ENCODE peak calls at places on chromosomes 1 and 21, in eight cellular contexts. Z, C, L, P, X, N, E and V are unnamed samples.

GRCh38 chr1:6648556-6648955 is 23.9 kb downstream of the THAP3 start:
- DNase-seq in Z (no peak), C (no peak), L (no peak), P (no peak), X (no peak), N (no peak), E (no peak), V (no peak)

GRCh38 chr1:8097077-8097799 is 71.1 kb upstream of the ERRFI1 start:
- DNase-seq in Z (peak; percentile 13), C (peak; percentile 62), L (no peak), P (no peak), X (no peak), N (peak; percentile 52), E (peak; percentile 76), V (peak; percentile 83)

GRCh38 chr1:6130036-6130435 is 50.1 kb downstream of the CHD5 start:
- DNase-seq in Z (no peak), C (no peak), L (no peak), P (no peak), X (no peak), N (no peak), E (no peak), V (no peak)

GRCh38 chr1:169538998-169539871 is 47.0 kb downstream of the F5 start:
- DNase-seq in Z (no peak), C (peak; percentile 62), L (no peak), P (no peak), X (no peak), N (peak; percentile 21), E (no peak), V (peak; percentile 83)

GRCh38 chr1:205602118-205602517 is 29.7 kb downstream of the ELK4 start:
- DNase-seq in Z (no peak), C (no peak), L (no peak), P (no peak), X (no peak), N (no peak), E (no peak), V (no peak)

GRCh38 chr21:25370311-25370744 is 237.0 kb downstream of the MRPL39 start:
- DNase-seq in Z (no peak), C (peak; percentile 86), L (no peak), P (no peak), X (no peak), N (peak; percentile 88), E (peak; percentile 91), V (peak; percentile 95)

GRCh38 chr1:6586404-6586816 is 6.6 kb downstream of the ZBTB48 start:
- DNase-seq in Z (no peak), C (no peak), L (no peak), P (no peak), X (no peak), N (no peak), E (no peak), V (no peak)

GRCh38 chr1:206012086-206012859 is 9.1 kb upstream of the RAB7B start:
- DNase-seq in Z (peak; percentile 91), C (no peak), L (no peak), P (no peak), X (no peak), N (no peak), E (no peak), V (no peak)

GRCh38 chr1:11887666-11888007 is 28.9 kb upstream of the NPPB start:
- DNase-seq in Z (no peak), C (no peak), L (no peak), P (no peak), X (no peak), N (no peak), E (no peak), V (no peak)

GRCh38 chr1:158077366-158078256 is 84.2 kb downstream of the KIRREL1 start:
- DNase-seq in Z (no peak), C (no peak), L (no peak), P (no peak), X (no peak), N (no peak), E (no peak), V (no peak)

GRCh38 chr1:117673405-117673804 is 67.6 kb downstream of the TENT5C start:
- DNase-seq in Z (no peak), C (peak; percentile 67), L (no peak), P (no peak), X (no peak), N (peak; percentile 64), E (no peak), V (peak; percentile 70)

GRCh38 chr1:181057079-181057478 is 23.3 kb downstream of the MR1 start:
- DNase-seq in Z (no peak), C (no peak), L (no peak), P (no peak), X (no peak), N (no peak), E (no peak), V (peak; percentile 19)

GRCh38 chr1:8409107-8409506 is 91.2 kb downstream of the SLC45A1 start:
- DNase-seq in Z (peak; percentile 30), C (peak; percentile 52), L (no peak), P (no peak), X (no peak), N (peak; percentile 40), E (no peak), V (peak; percentile 74)